ENCODE peak calls at places on chromosomes 11 and 22, in nine cellular contexts. A is NCI-H1105 treated with DMSO at 0.1 percent for 48 hours; J is fibroblast of the aortic adventitia; H is stimulated activated CD8-positive, alpha-beta memory T cell treated with anti-CD3 and anti-CD28 coated beads, Interleukin-15, amount 100 ng/mL, for 1 hour; Y is T-helper 1 cell; S is foreskin melanocyte; X is activated CD8-positive, alpha-beta memory T cell treated with anti-CD3 and anti-CD28 coated beads for 1 hour; N is T-helper 2 cell; O is GM06990. V is an unnamed sample.

GRCh38 chr11:60942207-60942606 is 9.8 kb downstream of the SLC15A3 start:
- DNase-seq in A (no peak), J (no peak), N (no peak), S (no peak), H (no peak), X (no peak), O (no peak), Y (no peak), V (no peak)

GRCh38 chr22:40491990-40492631 is 121.7 kb downstream of the SGSM3 start:
- DNase-seq in H (no peak), A (no peak), N (no peak), O (peak; percentile 72), X (no peak), Y (no peak), S (peak; percentile 60), J (peak; percentile 75), V (no peak)

GRCh38 chr11:46686886-46687810 is 13.3 kb downstream of the ARHGAP1 start:
- DNase-seq in N (no peak), O (no peak), H (no peak), Y (no peak), A (peak; percentile 79), X (no peak), S (peak; percentile 82), J (peak; percentile 94), V (no peak)

GRCh38 chr11:27296406-27296994 is 66.5 kb downstream of the CCDC34 start:
- DNase-seq in Y (no peak), A (peak; percentile 63), N (no peak), J (peak; percentile 82), O (no peak), H (no peak), X (no peak), S (no peak), V (no peak)

GRCh38 chr11:13110929-13111812 is 102.1 kb downstream of the RASSF10 start:
- DNase-seq in S (no peak), N (no peak), A (no peak), J (peak; percentile 87), Y (no peak), X (no peak), O (no peak), H (no peak), V (no peak)

GRCh38 chr11:44766972-44767278 is 40.2 kb downstream of the TSPAN18 start:
- DNase-seq in J (peak; percentile 37), H (no peak), S (no peak), O (no peak), Y (no peak), X (no peak), A (no peak), N (no peak), V (no peak)

GRCh38 chr11:79047356-79047755 is 393.5 kb downstream of the TENM4 start:
- DNase-seq in H (no peak), A (no peak), Y (no peak), S (no peak), X (no peak), J (no peak), N (no peak), O (no peak), V (no peak)

GRCh38 chr22:45678961-45679912 is 7.6 kb downstream of the ATXN10 start:
- DNase-seq in J (peak; percentile 70), N (no peak), S (no peak), O (peak; percentile 71), Y (no peak), X (no peak), A (no peak), H (no peak), V (no peak)

GRCh38 chr11:70491696-70492472 is 93.6 kb downstream of the CTTN start:
- DNase-seq in N (no peak), X (no peak), H (no peak), S (no peak), Y (no peak), A (no peak), J (no peak), O (no peak), V (no peak)

GRCh38 chr22:48264586-48264985 is 1502.1 kb downstream of the TBC1D22A start:
- DNase-seq in O (no peak), A (no peak), H (no peak), S (no peak), N (no peak), J (no peak), X (no peak), Y (no peak), V (no peak)

GRCh38 chr11:46299425-46300067 is 22.1 kb downstream of the CREB3L1 start:
- DNase-seq in H (no peak), S (no peak), X (no peak), J (no peak), O (no peak), Y (no peak), N (no peak), A (no peak), V (no peak)

GRCh38 chr11:19929147-19929546 is 216.5 kb downstream of the NAV2 start:
- DNase-seq in J (no peak), X (no peak), Y (no peak), O (no peak), H (no peak), N (no peak), S (no peak), A (no peak), V (no peak)

GRCh38 chr11:131064373-131064991 is 148.2 kb upstream of the SNX19 start:
- DNase-seq in X (no peak), O (peak; percentile 5), A (peak; percentile 84), J (peak; percentile 64), Y (no peak), S (peak; percentile 28), H (no peak), N (no peak), V (no peak)

GRCh38 chr11:127052420-127052819 is 51.9 kb upstream of the KIRREL3 start:
- DNase-seq in X (no peak), O (no peak), N (no peak), H (no peak), J (no peak), Y (no peak), A (no peak), S (no peak), V (no peak)

GRCh38 chr11:8863838-8864237 is 47.2 kb upstream of the AKIP1 start:
- DNase-seq in N (no peak), J (peak; percentile 57), S (no peak), H (no peak), O (no peak), Y (no peak), A (no peak), X (no peak), V (no peak)

GRCh38 chr11:102831128-102831708 is 12.2 kb downstream of the MMP3 start:
- DNase-seq in J (peak; percentile 55), X (no peak), H (no peak), O (peak; percentile 1), Y (no peak), A (no peak), N (no peak), S (peak; percentile 23), V (no peak)

GRCh38 chr11:69217276-69218105 is 61.8 kb downstream of the SMIM38 start:
- DNase-seq in J (no peak), A (no peak), S (no peak), O (no peak), Y (no peak), H (no peak), N (no peak), X (no peak), V (no peak)

GRCh38 chr11:67600324-67601029 is 6.3 kb upstream of the NDUFV1 start:
- DNase-seq in N (no peak), X (no peak), A (no peak), H (no peak), O (no peak), Y (no peak), J (no peak), S (no peak), V (no peak)

GRCh38 chr22:35525687-35526332 is 14.8 kb upstream of the RASD2 start:
- DNase-seq in X (no peak), N (no peak), J (no peak), H (no peak), S (no peak), A (no peak), Y (no peak), O (no peak), V (no peak)

GRCh38 chr11:9922806-9923205 is 258.9 kb downstream of the SWAP70 start:
- DNase-seq in A (no peak), Y (no peak), N (no peak), H (no peak), X (no peak), S (peak; percentile 56), J (no peak), O (no peak), V (no peak)

GRCh38 chr22:26835929-26836528 is 178.6 kb downstream of the MIAT start:
- DNase-seq in J (peak; percentile 53), A (peak; percentile 34), X (peak; percentile 25), S (peak; percentile 24), N (peak; percentile 8), O (peak; percentile 12), Y (no peak), H (peak; percentile 14), V (peak; percentile 0)

GRCh38 chr11:25596701-25597100 is 735.2 kb upstream of the ANO3 start:
- DNase-seq in H (no peak), S (no peak), X (no peak), J (no peak), O (no peak), Y (no peak), A (no peak), N (no peak), V (no peak)

GRCh38 chr11:86482684-86483083 is 108.0 kb downstream of the CCDC81 start:
- DNase-seq in X (no peak), N (no peak), J (no peak), A (no peak), H (no peak), Y (no peak), O (no peak), S (no peak), V (no peak)

GRCh38 chr11:134120921-134121526 is 52.2 kb downstream of the JAM3 start:
- DNase-seq in H (no peak), O (no peak), X (no peak), J (peak; percentile 72), N (no peak), Y (no peak), A (no peak), S (peak; percentile 86), V (no peak)

GRCh38 chr11:94648789-94649188 is 81.6 kb downstream of the PIWIL4 start:
- DNase-seq in J (no peak), O (no peak), A (no peak), X (no peak), S (no peak), N (no peak), H (no peak), Y (no peak), V (no peak)

GRCh38 chr11:103051986-103052385 is 40.0 kb downstream of the DCUN1D5 start:
- DNase-seq in J (no peak), X (no peak), S (no peak), H (no peak), A (no peak), Y (no peak), O (no peak), N (no peak), V (no peak)

GRCh38 chr11:82676483-82677094 is 57.1 kb downstream of the FAM181B start:
- DNase-seq in N (no peak), Y (no peak), X (no peak), S (no peak), H (no peak), A (no peak), J (no peak), O (no peak), V (no peak)

GRCh38 chr11:495537-495931 is 11.5 kb downstream of the RNH1 start:
- DNase-seq in A (no peak), Y (no peak), J (no peak), H (no peak), X (no peak), N (no peak), O (no peak), S (no peak), V (no peak)

GRCh38 chr11:105763594-105763993 is 153.7 kb downstream of the GRIA4 start:
- DNase-seq in S (no peak), J (no peak), H (no peak), O (no peak), Y (no peak), A (no peak), X (no peak), N (no peak), V (no peak)

GRCh38 chr22:22235564-22235963 is 9.0 kb upstream of the VPREB1 start:
- DNase-seq in X (peak; percentile 28), N (peak; percentile 20), J (peak; percentile 33), A (no peak), O (no peak), S (no peak), Y (peak; percentile 32), H (peak; percentile 35), V (peak; percentile 24)

GRCh38 chr22:27986937-27987336 is 67.9 kb upstream of the PITPNB start:
- DNase-seq in X (no peak), J (no peak), O (no peak), H (no peak), N (no peak), Y (no peak), S (no peak), A (no peak), V (no peak)

V was measured in T follicular helper cell.